ENCODE peak calls at places on chromosomes 5 and 9, in five cellular contexts. I is Calu3, C is testis, T is choroid plexus epithelial cell, K is fibroblast of villous mesenchyme. F is an unnamed sample.
A peak's percentile ranks its signal among the peaks of the same experiment; 100 is the strongest.

GRCh38 chr5:42620579-42621216 is 135.9 kb upstream of the CCDC152 start:
- DNase-seq in K (peak; percentile 34), I (no peak), T (no peak), C (no peak), F (no peak)

GRCh38 chr5:74762599-74762998 is 4.3 kb downstream of the GFM2 start:
- DNase-seq in K (peak; percentile 64), I (peak; percentile 54), T (peak; percentile 26), C (no peak), F (no peak)

GRCh38 chr5:2110934-2111462 is 228.3 kb upstream of the IRX4 start:
- DNase-seq in C (no peak), K (no peak), I (no peak), T (no peak), F (no peak)

GRCh38 chr9:19154135-19154612 is 26.9 kb upstream of the PLIN2 start:
- DNase-seq in I (no peak), C (peak; percentile 91), K (peak; percentile 100), T (peak; percentile 99), F (peak; percentile 51)

GRCh38 chr9:36208521-36209253 is 18.0 kb downstream of the CLTA start:
- DNase-seq in T (no peak), I (no peak), C (no peak), K (no peak), F (no peak)

GRCh38 chr9:77455312-77455927 is 192.7 kb downstream of the GNA14 start:
- DNase-seq in T (no peak), C (peak; percentile 36), K (peak; percentile 27), I (peak; percentile 73), F (no peak)

GRCh38 chr9:20865357-20865756 is 166.1 kb downstream of the HACD4 start:
- DNase-seq in K (no peak), T (no peak), C (no peak), I (no peak), F (no peak)

GRCh38 chr5:147538232-147538631 is 28.4 kb upstream of the DPYSL3 start:
- DNase-seq in T (peak; percentile 25), I (no peak), K (peak; percentile 23), C (no peak), F (no peak)

GRCh38 chr5:67648201-67648671 is 451.6 kb upstream of the CD180 start:
- DNase-seq in I (peak; percentile 32), T (peak; percentile 94), K (peak; percentile 70), C (peak; percentile 95), F (peak; percentile 48)

GRCh38 chr9:137023583-137023991 is 4.5 kb downstream of the ABCA2 start:
- DNase-seq in I (no peak), T (no peak), K (no peak), C (no peak), F (no peak)

GRCh38 chr9:98851730-98852462 is 44.4 kb downstream of the GALNT12 start:
- DNase-seq in K (peak; percentile 73), I (no peak), T (no peak), C (no peak), F (no peak)

GRCh38 chr5:10202089-10202753 is 47.5 kb downstream of the ATPSCKMT start:
- DNase-seq in I (no peak), K (no peak), C (no peak), T (no peak), F (no peak)

GRCh38 chr5:63911871-63912270 is 50.4 kb downstream of the HTR1A start:
- DNase-seq in T (no peak), I (no peak), C (no peak), K (no peak), F (no peak)

GRCh38 chr5:7978991-7979390 is 110.0 kb downstream of the MTRR start:
- DNase-seq in K (no peak), T (no peak), I (no peak), C (no peak), F (no peak)

GRCh38 chr5:129962506-129962905 is 58.2 kb downstream of the CHSY3 start:
- DNase-seq in C (no peak), K (no peak), I (no peak), T (no peak), F (no peak)

GRCh38 chr9:77981332-77981731 is 50.3 kb downstream of the GNAQ start:
- DNase-seq in K (no peak), T (peak; percentile 61), I (peak; percentile 22), C (no peak), F (peak; percentile 64)

GRCh38 chr9:135969064-135969683 is 8.0 kb upstream of the UBAC1 start:
- DNase-seq in K (peak; percentile 34), I (no peak), C (no peak), T (no peak), F (no peak)

GRCh38 chr5:134559672-134560071 is 34.2 kb downstream of the JADE2 start:
- DNase-seq in T (no peak), K (no peak), I (no peak), C (no peak), F (no peak)

GRCh38 chr9:95131023-95131943 is 186.2 kb downstream of the FANCC start:
- DNase-seq in T (peak; percentile 78), C (peak; percentile 87), I (peak; percentile 64), K (peak; percentile 83), F (no peak)

GRCh38 chr5:61449756-61450155 is 117.7 kb downstream of the ZSWIM6 start:
- DNase-seq in C (no peak), T (no peak), K (no peak), I (peak; percentile 11), F (no peak)

GRCh38 chr9:121633144-121633714 is 18.2 kb upstream of the DAB2IP start:
- DNase-seq in C (no peak), K (no peak), T (no peak), I (no peak), F (no peak)

GRCh38 chr9:214488-215448 is at the start of gene DOCK8:
- DNase-seq in T (peak; percentile 26), K (peak; percentile 18), C (peak; percentile 82), I (peak; percentile 64), F (peak; percentile 98)

GRCh38 chr5:71922584-71923106 is 184.6 kb upstream of the MAP1B start:
- DNase-seq in C (no peak), K (peak; percentile 13), T (peak; percentile 91), I (peak; percentile 66), F (no peak)
- TF ChIP-seq CTCF in C (no peak), K (no peak), T (peak; percentile 29), I (no peak), F (no peak)

GRCh38 chr5:179906795-179907569 is 715 bp downstream of the TBC1D9B start:
- DNase-seq in C (peak; percentile 67), T (peak; percentile 15), I (peak; percentile 41), K (peak; percentile 31), F (peak; percentile 82)

GRCh38 chr5:179909224-179909623 is 1.5 kb upstream of the TBC1D9B start:
- DNase-seq in K (no peak), T (no peak), C (no peak), I (no peak), F (no peak)

GRCh38 chr5:179906294-179906794 is 1.4 kb downstream of the TBC1D9B start:
- DNase-seq in I (no peak), C (peak; percentile 26), T (no peak), K (no peak), F (no peak)

GRCh38 chr5:179908528-179908927 is 831 bp upstream of the TBC1D9B start:
- DNase-seq in I (no peak), C (no peak), K (no peak), T (no peak), F (no peak)

DNA sequence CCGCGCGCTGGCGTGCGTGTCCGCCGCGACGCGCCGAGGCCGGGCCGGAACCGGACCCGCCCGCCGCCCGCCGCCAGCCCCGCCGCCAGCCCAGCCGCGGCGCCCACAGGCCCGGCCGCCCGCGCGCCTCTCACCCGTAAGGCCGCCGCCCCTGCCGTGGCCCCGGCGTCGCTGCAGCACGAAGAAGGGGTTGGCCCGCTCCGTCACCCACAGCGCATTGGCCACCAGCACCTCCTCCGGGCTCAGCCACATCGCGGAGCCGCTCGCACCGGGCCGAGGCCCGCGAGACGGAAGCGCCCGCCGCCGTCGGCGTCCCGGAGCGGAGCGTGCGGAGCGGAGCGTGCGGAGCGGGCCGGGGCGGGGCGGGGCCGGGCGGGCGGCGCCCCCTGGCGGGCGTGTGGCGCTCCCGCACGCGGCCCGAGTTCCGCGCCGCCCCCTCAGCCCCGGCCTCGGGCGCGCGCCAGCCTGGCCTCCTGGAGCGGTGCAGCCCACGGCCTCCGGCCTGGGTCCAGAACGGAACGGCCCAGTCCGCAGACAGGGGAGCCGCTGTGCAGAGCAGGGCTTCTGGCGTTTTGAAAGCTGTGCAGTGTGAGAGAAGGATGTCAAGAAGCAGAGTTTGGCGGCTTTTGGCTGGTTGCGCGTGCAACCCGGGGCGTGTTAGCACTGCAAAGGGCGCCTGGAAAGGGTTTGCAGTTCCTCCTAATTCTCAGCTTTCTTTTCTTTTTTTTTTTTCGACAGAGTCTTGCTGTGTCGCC is at the start of gene TBC1D9B:
- DNase-seq in I (peak; percentile 74), C (peak; percentile 68), K (peak; percentile 60), T (peak; percentile 69), F (peak; percentile 64)
- TF ChIP-seq CTCF in I (peak; percentile 32), C (peak; percentile 83), K (peak; percentile 17), T (no peak), F (peak; percentile 19)

GRCh38 chr5:127326438-127326837 is 35.8 kb downstream of the MEGF10 start:
- DNase-seq in T (no peak), C (no peak), I (no peak), K (no peak), F (no peak)
- TF ChIP-seq CTCF in T (peak; percentile 17), C (no peak), I (no peak), K (no peak), F (no peak)

GRCh38 chr9:38629511-38629910 is 9.1 kb upstream of the ANKRD18A start:
- DNase-seq in C (no peak), K (no peak), T (no peak), I (no peak), F (no peak)

GRCh38 chr9:38622083-38622674 is 1.8 kb upstream of the ANKRD18A start:
- DNase-seq in C (peak; percentile 72), I (peak; percentile 20), T (no peak), K (no peak), F (peak; percentile 82)

GRCh38 chr9:38621434-38622082 is 1.2 kb upstream of the ANKRD18A start:
- DNase-seq in C (peak; percentile 33), I (peak; percentile 25), T (no peak), K (no peak), F (peak; percentile 90)

GRCh38 chr9:38622961-38623360 is 2.6 kb upstream of the ANKRD18A start:
- DNase-seq in C (no peak), K (no peak), T (no peak), I (no peak), F (no peak)

GRCh38 chr9:38626006-38626405 is 5.6 kb upstream of the ANKRD18A start:
- DNase-seq in C (no peak), T (no peak), I (no peak), K (no peak), F (no peak)
- TF ChIP-seq CTCF in C (no peak), T (no peak), I (no peak), K (no peak), F (no peak)

F was measured in left lung.